ENCODE peak calls at places on chromosome 14, in nine cellular contexts. One of them, this sample, is unnamed.

GRCh38 chr14:68995731-68996130 is 16.6 kb upstream of the ACTN1 start:
- DNase-seq in H4: no peak
- DNase-seq in stimulated activated CD8-positive, alpha-beta memory T cell treated with anti-CD3 and anti-CD28 coated beads, Interleukin-4, amount 100 ng/mL, for 1 hour: no peak
- DNase-seq in lower leg skin: no peak
- DNase-seq in Ammon's horn: no peak
- DNase-seq in RKO: no peak
- DNase-seq in nucleus accumbens: no peak
- DNase-seq in NCI-H510A treated with DMSO at 0.1 percent for 48 hours: no peak
- DNase-seq in tibial artery: no peak
- DNase-seq in this sample: no peak

GRCh38 chr14:104864267-104865068 is 600 bp upstream of the CEP170B start:
- DNase-seq in nucleus accumbens: no peak
- DNase-seq in H4: no peak
- DNase-seq in lower leg skin: no peak
- DNase-seq in NCI-H510A treated with DMSO at 0.1 percent for 48 hours: peak
- DNase-seq in Ammon's horn: no peak
- DNase-seq in tibial artery: peak
- DNase-seq in RKO: peak
- DNase-seq in stimulated activated CD8-positive, alpha-beta memory T cell treated with anti-CD3 and anti-CD28 coated beads, Interleukin-4, amount 100 ng/mL, for 1 hour: no peak
- DNase-seq in this sample: no peak

GRCh38 chr14:23539867-23540469 is 11.6 kb downstream of the ZFHX2 start:
- DNase-seq in Ammon's horn: no peak
- DNase-seq in NCI-H510A treated with DMSO at 0.1 percent for 48 hours: no peak
- DNase-seq in tibial artery: no peak
- DNase-seq in RKO: no peak
- DNase-seq in H4: no peak
- DNase-seq in stimulated activated CD8-positive, alpha-beta memory T cell treated with anti-CD3 and anti-CD28 coated beads, Interleukin-4, amount 100 ng/mL, for 1 hour: no peak
- DNase-seq in nucleus accumbens: no peak
- DNase-seq in lower leg skin: no peak
- DNase-seq in this sample: no peak

GRCh38 chr14:99971929-99972747 is 93.1 kb upstream of the EVL start:
- DNase-seq in lower leg skin: no peak
- DNase-seq in tibial artery: no peak
- DNase-seq in stimulated activated CD8-positive, alpha-beta memory T cell treated with anti-CD3 and anti-CD28 coated beads, Interleukin-4, amount 100 ng/mL, for 1 hour: no peak
- DNase-seq in H4: no peak
- DNase-seq in NCI-H510A treated with DMSO at 0.1 percent for 48 hours: no peak
- DNase-seq in Ammon's horn: no peak
- DNase-seq in RKO: no peak
- DNase-seq in nucleus accumbens: no peak
- DNase-seq in this sample: no peak

GRCh38 chr14:100541621-100542560 is 45.3 kb downstream of the BEGAIN start:
- DNase-seq in H4: no peak
- DNase-seq in nucleus accumbens: no peak
- DNase-seq in tibial artery: no peak
- DNase-seq in NCI-H510A treated with DMSO at 0.1 percent for 48 hours: no peak
- DNase-seq in stimulated activated CD8-positive, alpha-beta memory T cell treated with anti-CD3 and anti-CD28 coated beads, Interleukin-4, amount 100 ng/mL, for 1 hour: no peak
- DNase-seq in Ammon's horn: no peak
- DNase-seq in RKO: no peak
- DNase-seq in lower leg skin: peak
- DNase-seq in this sample: no peak

GRCh38 chr14:67541448-67542387 is 8.6 kb downstream of the PLEKHH1 start:
- DNase-seq in tibial artery: no peak
- DNase-seq in Ammon's horn: no peak
- DNase-seq in nucleus accumbens: no peak
- DNase-seq in H4: no peak
- DNase-seq in NCI-H510A treated with DMSO at 0.1 percent for 48 hours: no peak
- DNase-seq in RKO: no peak
- DNase-seq in stimulated activated CD8-positive, alpha-beta memory T cell treated with anti-CD3 and anti-CD28 coated beads, Interleukin-4, amount 100 ng/mL, for 1 hour: no peak
- DNase-seq in lower leg skin: peak
- DNase-seq in this sample: no peak

GRCh38 chr14:39229222-39229543 is 4.5 kb upstream of the MIA2 start:
- DNase-seq in nucleus accumbens: no peak
- DNase-seq in RKO: peak
- DNase-seq in Ammon's horn: no peak
- DNase-seq in stimulated activated CD8-positive, alpha-beta memory T cell treated with anti-CD3 and anti-CD28 coated beads, Interleukin-4, amount 100 ng/mL, for 1 hour: no peak
- DNase-seq in lower leg skin: no peak
- DNase-seq in H4: peak
- DNase-seq in NCI-H510A treated with DMSO at 0.1 percent for 48 hours: no peak
- DNase-seq in tibial artery: no peak
- DNase-seq in this sample: no peak

GRCh38 chr14:102493096-102493495 is 16.5 kb downstream of the ANKRD9 start:
- DNase-seq in H4: no peak
- DNase-seq in stimulated activated CD8-positive, alpha-beta memory T cell treated with anti-CD3 and anti-CD28 coated beads, Interleukin-4, amount 100 ng/mL, for 1 hour: no peak
- DNase-seq in nucleus accumbens: no peak
- DNase-seq in NCI-H510A treated with DMSO at 0.1 percent for 48 hours: no peak
- DNase-seq in RKO: no peak
- DNase-seq in lower leg skin: no peak
- DNase-seq in Ammon's horn: no peak
- DNase-seq in tibial artery: peak
- DNase-seq in this sample: no peak

GRCh38 chr14:66701813-66702212 is 193.9 kb downstream of the GPHN start:
- DNase-seq in tibial artery: no peak
- DNase-seq in NCI-H510A treated with DMSO at 0.1 percent for 48 hours: no peak
- DNase-seq in lower leg skin: no peak
- DNase-seq in nucleus accumbens: no peak
- DNase-seq in Ammon's horn: no peak
- DNase-seq in stimulated activated CD8-positive, alpha-beta memory T cell treated with anti-CD3 and anti-CD28 coated beads, Interleukin-4, amount 100 ng/mL, for 1 hour: no peak
- DNase-seq in H4: no peak
- DNase-seq in RKO: no peak
- DNase-seq in this sample: no peak

GRCh38 chr14:71482701-71483100 is 449.5 kb upstream of the RGS6 start:
- DNase-seq in nucleus accumbens: no peak
- DNase-seq in stimulated activated CD8-positive, alpha-beta memory T cell treated with anti-CD3 and anti-CD28 coated beads, Interleukin-4, amount 100 ng/mL, for 1 hour: no peak
- DNase-seq in tibial artery: no peak
- DNase-seq in Ammon's horn: no peak
- DNase-seq in H4: no peak
- DNase-seq in NCI-H510A treated with DMSO at 0.1 percent for 48 hours: no peak
- DNase-seq in RKO: no peak
- DNase-seq in lower leg skin: no peak
- DNase-seq in this sample: no peak

GRCh38 chr14:61152851-61153364 is 128.2 kb downstream of the TMEM30B start:
- DNase-seq in H4: no peak
- DNase-seq in NCI-H510A treated with DMSO at 0.1 percent for 48 hours: no peak
- DNase-seq in nucleus accumbens: no peak
- DNase-seq in RKO: no peak
- DNase-seq in lower leg skin: no peak
- DNase-seq in stimulated activated CD8-positive, alpha-beta memory T cell treated with anti-CD3 and anti-CD28 coated beads, Interleukin-4, amount 100 ng/mL, for 1 hour: no peak
- DNase-seq in Ammon's horn: no peak
- DNase-seq in tibial artery: no peak
- DNase-seq in this sample: no peak

GRCh38 chr14:29463727-29464370 is 463.8 kb downstream of the PRKD1 start:
- DNase-seq in RKO: no peak
- DNase-seq in stimulated activated CD8-positive, alpha-beta memory T cell treated with anti-CD3 and anti-CD28 coated beads, Interleukin-4, amount 100 ng/mL, for 1 hour: no peak
- DNase-seq in nucleus accumbens: no peak
- DNase-seq in tibial artery: no peak
- DNase-seq in NCI-H510A treated with DMSO at 0.1 percent for 48 hours: no peak
- DNase-seq in lower leg skin: no peak
- DNase-seq in Ammon's horn: no peak
- DNase-seq in H4: no peak
- DNase-seq in this sample: no peak

GRCh38 chr14:32136027-32136825 is 59.1 kb downstream of the ARHGAP5 start:
- DNase-seq in Ammon's horn: no peak
- DNase-seq in lower leg skin: no peak
- DNase-seq in nucleus accumbens: no peak
- DNase-seq in tibial artery: no peak
- DNase-seq in RKO: no peak
- DNase-seq in stimulated activated CD8-positive, alpha-beta memory T cell treated with anti-CD3 and anti-CD28 coated beads, Interleukin-4, amount 100 ng/mL, for 1 hour: no peak
- DNase-seq in NCI-H510A treated with DMSO at 0.1 percent for 48 hours: no peak
- DNase-seq in H4: no peak
- DNase-seq in this sample: no peak

GRCh38 chr14:57382283-57382682 is 8.1 kb upstream of the NAA30 start:
- DNase-seq in stimulated activated CD8-positive, alpha-beta memory T cell treated with anti-CD3 and anti-CD28 coated beads, Interleukin-4, amount 100 ng/mL, for 1 hour: no peak
- DNase-seq in RKO: peak
- DNase-seq in Ammon's horn: no peak
- DNase-seq in tibial artery: no peak
- DNase-seq in H4: peak
- DNase-seq in NCI-H510A treated with DMSO at 0.1 percent for 48 hours: no peak
- DNase-seq in nucleus accumbens: no peak
- DNase-seq in lower leg skin: no peak
- DNase-seq in this sample: no peak

GRCh38 chr14:57486767-57487379 is 6.8 kb downstream of the CCDC198 start:
- DNase-seq in lower leg skin: no peak
- DNase-seq in stimulated activated CD8-positive, alpha-beta memory T cell treated with anti-CD3 and anti-CD28 coated beads, Interleukin-4, amount 100 ng/mL, for 1 hour: no peak
- DNase-seq in NCI-H510A treated with DMSO at 0.1 percent for 48 hours: peak
- DNase-seq in tibial artery: no peak
- DNase-seq in RKO: peak
- DNase-seq in Ammon's horn: peak
- DNase-seq in H4: peak
- DNase-seq in nucleus accumbens: no peak
- DNase-seq in this sample: no peak

GRCh38 chr14:52596320-52596719 is 43.7 kb downstream of the GPR137C start:
- DNase-seq in nucleus accumbens: no peak
- DNase-seq in stimulated activated CD8-positive, alpha-beta memory T cell treated with anti-CD3 and anti-CD28 coated beads, Interleukin-4, amount 100 ng/mL, for 1 hour: no peak
- DNase-seq in Ammon's horn: no peak
- DNase-seq in lower leg skin: no peak
- DNase-seq in H4: no peak
- DNase-seq in tibial artery: no peak
- DNase-seq in RKO: no peak
- DNase-seq in NCI-H510A treated with DMSO at 0.1 percent for 48 hours: no peak
- DNase-seq in this sample: no peak

GRCh38 chr14:95138876-95139275 is 18.5 kb downstream of the DICER1 start:
- DNase-seq in H4: no peak
- DNase-seq in nucleus accumbens: no peak
- DNase-seq in NCI-H510A treated with DMSO at 0.1 percent for 48 hours: no peak
- DNase-seq in RKO: no peak
- DNase-seq in tibial artery: no peak
- DNase-seq in stimulated activated CD8-positive, alpha-beta memory T cell treated with anti-CD3 and anti-CD28 coated beads, Interleukin-4, amount 100 ng/mL, for 1 hour: no peak
- DNase-seq in Ammon's horn: no peak
- DNase-seq in lower leg skin: no peak
- DNase-seq in this sample: no peak

GRCh38 chr14:95318870-95319311 is 817 bp downstream of the CLMN start:
- DNase-seq in H4: no peak
- DNase-seq in lower leg skin: no peak
- DNase-seq in nucleus accumbens: no peak
- DNase-seq in stimulated activated CD8-positive, alpha-beta memory T cell treated with anti-CD3 and anti-CD28 coated beads, Interleukin-4, amount 100 ng/mL, for 1 hour: no peak
- DNase-seq in Ammon's horn: no peak
- DNase-seq in NCI-H510A treated with DMSO at 0.1 percent for 48 hours: no peak
- DNase-seq in RKO: no peak
- DNase-seq in tibial artery: no peak
- DNase-seq in this sample: no peak

GRCh38 chr14:34354556-34354955 is 107.5 kb downstream of the SPTSSA start:
- DNase-seq in stimulated activated CD8-positive, alpha-beta memory T cell treated with anti-CD3 and anti-CD28 coated beads, Interleukin-4, amount 100 ng/mL, for 1 hour: no peak
- DNase-seq in nucleus accumbens: no peak
- DNase-seq in H4: no peak
- DNase-seq in tibial artery: no peak
- DNase-seq in RKO: no peak
- DNase-seq in NCI-H510A treated with DMSO at 0.1 percent for 48 hours: no peak
- DNase-seq in Ammon's horn: no peak
- DNase-seq in lower leg skin: no peak
- DNase-seq in this sample: no peak

GRCh38 chr14:80522936-80523335 is 311.6 kb upstream of the DIO2 start:
- DNase-seq in NCI-H510A treated with DMSO at 0.1 percent for 48 hours: no peak
- DNase-seq in tibial artery: no peak
- DNase-seq in H4: no peak
- DNase-seq in RKO: no peak
- DNase-seq in stimulated activated CD8-positive, alpha-beta memory T cell treated with anti-CD3 and anti-CD28 coated beads, Interleukin-4, amount 100 ng/mL, for 1 hour: no peak
- DNase-seq in lower leg skin: no peak
- DNase-seq in Ammon's horn: no peak
- DNase-seq in nucleus accumbens: no peak
- DNase-seq in this sample: no peak